ENCODE peak calls at places on chromosome 1, in eight cellular contexts. R is fibroblast of lung, E is mammary epithelial cell, B is H9, X is MM.1S, K is endothelial cell of umbilical vein, I is neural progenitor cell, L is IMR-90. A is an unnamed sample.
A peak's percentile ranks its signal among the peaks of the same experiment; 100 is the strongest.

GRCh38 chr1:85502625-85503083 is 37.7 kb upstream of the DDAH1 start:
- DNase-seq in R (peak; percentile 65), E (peak; percentile 48), B (peak; percentile 72), X (peak; percentile 21), K (peak; percentile 87), I (peak; percentile 69), L (peak; percentile 85), A (peak; percentile 90)

GRCh38 chr1:76240321-76240720 is 165.8 kb downstream of the ST6GALNAC3 start:
- DNase-seq in R (peak; percentile 36), E (no peak), B (no peak), X (no peak), K (no peak), I (no peak), L (no peak), A (no peak)

GRCh38 chr1:46643368-46643775 is 24.8 kb downstream of the ATPAF1 start:
- DNase-seq in R (peak; percentile 92), E (peak; percentile 69), B (no peak), X (no peak), K (peak; percentile 54), I (no peak), L (peak; percentile 89), A (no peak)

GRCh38 chr1:11749203-11749689 is 12.7 kb upstream of the C1orf167 start:
- DNase-seq in R (peak; percentile 12), E (peak; percentile 50), B (peak; percentile 70), X (peak; percentile 49), K (peak; percentile 17), I (peak; percentile 49), L (no peak), A (peak; percentile 74)

GRCh38 chr1:74457269-74457668 is 55.1 kb downstream of the LRRC53 start:
- DNase-seq in R (peak; percentile 7), E (no peak), B (no peak), X (no peak), K (no peak), I (no peak), L (no peak), A (no peak)

GRCh38 chr1:67618285-67619018 is 66.5 kb upstream of the GADD45A start:
- DNase-seq in R (peak; percentile 95), E (peak; percentile 96), B (no peak), X (no peak), K (peak; percentile 99), I (no peak), L (peak; percentile 95), A (no peak)

GRCh38 chr1:186212574-186213224 is 162.4 kb downstream of the TPR start:
- DNase-seq in R (peak; percentile 94), E (peak; percentile 74), B (peak; percentile 79), X (peak; percentile 71), K (peak; percentile 88), I (peak; percentile 88), L (peak; percentile 97), A (peak; percentile 95)

GRCh38 chr1:171075041-171075440 is 15.7 kb upstream of the FMO3 start:
- DNase-seq in R (no peak), E (no peak), B (no peak), X (no peak), K (no peak), I (no peak), L (no peak), A (no peak)

GRCh38 chr1:112735752-112736151 is 20.6 kb upstream of the PPM1J start:
- DNase-seq in R (peak; percentile 92), E (peak; percentile 97), B (no peak), X (no peak), K (peak; percentile 26), I (no peak), L (peak; percentile 94), A (no peak)

GRCh38 chr1:103106426-103107321 is 1.6 kb downstream of the COL11A1 start:
- DNase-seq in R (peak; percentile 68), E (peak; percentile 36), B (peak; percentile 56), X (peak; percentile 33), K (peak; percentile 63), I (peak; percentile 81), L (peak; percentile 30), A (peak; percentile 72)

GRCh38 chr1:210878564-210878963 is 255.4 kb downstream of the KCNH1 start:
- DNase-seq in R (no peak), E (no peak), B (no peak), X (no peak), K (no peak), I (no peak), L (no peak), A (no peak)

GRCh38 chr1:82646336-82646735 is 845.6 kb downstream of the ADGRL2 start:
- DNase-seq in R (no peak), E (no peak), B (no peak), X (peak; percentile 10), K (no peak), I (peak; percentile 21), L (no peak), A (peak; percentile 11)

GRCh38 chr1:90106271-90106670 is 111.4 kb downstream of the ZNF326 start:
- DNase-seq in R (no peak), E (no peak), B (no peak), X (no peak), K (no peak), I (peak; percentile 24), L (no peak), A (no peak)

GRCh38 chr1:27101696-27102095 is 53.2 kb downstream of the SLC9A1 start:
- DNase-seq in R (no peak), E (no peak), B (no peak), X (no peak), K (no peak), I (no peak), L (no peak), A (no peak)

GRCh38 chr1:92623187-92623778 is 136.6 kb upstream of the GFI1 start:
- DNase-seq in R (peak; percentile 7), E (no peak), B (no peak), X (peak; percentile 48), K (peak; percentile 28), I (no peak), L (peak; percentile 12), A (no peak)

GRCh38 chr1:56838726-56839125 is 15.9 kb upstream of the C8A start:
- DNase-seq in R (peak; percentile 32), E (no peak), B (no peak), X (no peak), K (no peak), I (no peak), L (peak; percentile 46), A (no peak)

GRCh38 chr1:87115317-87115885 is 201.0 kb downstream of the HS2ST1 start:
- DNase-seq in R (peak; percentile 94), E (peak; percentile 65), B (no peak), X (no peak), K (no peak), I (no peak), L (peak; percentile 85), A (no peak)

GRCh38 chr1:1318131-1318652 is 6.3 kb downstream of the INTS11 start:
- DNase-seq in R (peak; percentile 94), E (peak; percentile 88), B (no peak), X (no peak), K (peak; percentile 45), I (no peak), L (peak; percentile 95), A (peak; percentile 37)

GRCh38 chr1:200619894-200620272 is 668 bp downstream of the KIF14 start:
- DNase-seq in R (no peak), E (no peak), B (no peak), X (no peak), K (no peak), I (no peak), L (no peak), A (no peak)
- H2AFZ ChIP-seq in R (peak overlapping the region; percentile 89), E (peak overlapping the region; percentile 95), B (no peak overlapping the region), X (peak overlapping the region; percentile 90), K (peak overlapping the region; percentile 78), I (peak overlapping the region; percentile 58), L (no peak overlapping the region), A (no peak overlapping the region)

GRCh38 chr1:182702826-182703524 is 18.6 kb upstream of the RGS8 start:
- DNase-seq in R (no peak), E (no peak), B (no peak), X (no peak), K (no peak), I (no peak), L (no peak), A (no peak)

GRCh38 chr1:182703539-182703938 is 19.2 kb upstream of the RGS8 start:
- DNase-seq in R (no peak), E (no peak), B (no peak), X (no peak), K (no peak), I (no peak), L (no peak), A (no peak)

GRCh38 chr1:182707116-182707515 is 22.7 kb upstream of the RGS8 start:
- DNase-seq in R (no peak), E (no peak), B (no peak), X (no peak), K (no peak), I (no peak), L (no peak), A (no peak)

GRCh38 chr1:182700351-182700709 is 15.9 kb upstream of the RGS8 start:
- DNase-seq in R (peak; percentile 13), E (no peak), B (no peak), X (no peak), K (no peak), I (no peak), L (no peak), A (peak; percentile 54)

DNA sequence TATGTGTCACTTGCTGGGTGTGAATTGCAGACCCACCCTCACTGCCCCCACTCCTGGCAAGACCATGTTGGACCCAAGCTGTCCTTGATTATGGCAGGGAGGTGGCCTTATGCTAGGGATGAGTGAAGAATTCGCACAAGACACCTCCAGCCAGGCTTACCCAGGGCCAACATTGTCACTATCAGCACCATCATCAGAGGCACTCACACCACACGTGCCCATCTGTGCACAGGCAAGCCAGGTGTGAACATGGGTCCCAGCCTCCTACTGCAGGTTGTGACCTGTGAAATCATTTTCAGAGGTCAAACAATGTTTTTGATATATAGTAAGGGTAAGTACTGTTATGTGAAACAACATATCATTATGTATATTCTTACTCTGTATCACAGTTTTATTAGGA is 20.3 kb upstream of the RGS8 start:
- DNase-seq in R (no peak), E (no peak), B (no peak), X (no peak), K (no peak), I (no peak), L (no peak), A (no peak)
- H2AFZ ChIP-seq in R (no peak overlapping the region), E (no peak overlapping the region), B (no peak overlapping the region), X (no peak overlapping the region), K (no peak overlapping the region), I (no peak overlapping the region), L (no peak overlapping the region), A (no peak overlapping the region)

DNA sequence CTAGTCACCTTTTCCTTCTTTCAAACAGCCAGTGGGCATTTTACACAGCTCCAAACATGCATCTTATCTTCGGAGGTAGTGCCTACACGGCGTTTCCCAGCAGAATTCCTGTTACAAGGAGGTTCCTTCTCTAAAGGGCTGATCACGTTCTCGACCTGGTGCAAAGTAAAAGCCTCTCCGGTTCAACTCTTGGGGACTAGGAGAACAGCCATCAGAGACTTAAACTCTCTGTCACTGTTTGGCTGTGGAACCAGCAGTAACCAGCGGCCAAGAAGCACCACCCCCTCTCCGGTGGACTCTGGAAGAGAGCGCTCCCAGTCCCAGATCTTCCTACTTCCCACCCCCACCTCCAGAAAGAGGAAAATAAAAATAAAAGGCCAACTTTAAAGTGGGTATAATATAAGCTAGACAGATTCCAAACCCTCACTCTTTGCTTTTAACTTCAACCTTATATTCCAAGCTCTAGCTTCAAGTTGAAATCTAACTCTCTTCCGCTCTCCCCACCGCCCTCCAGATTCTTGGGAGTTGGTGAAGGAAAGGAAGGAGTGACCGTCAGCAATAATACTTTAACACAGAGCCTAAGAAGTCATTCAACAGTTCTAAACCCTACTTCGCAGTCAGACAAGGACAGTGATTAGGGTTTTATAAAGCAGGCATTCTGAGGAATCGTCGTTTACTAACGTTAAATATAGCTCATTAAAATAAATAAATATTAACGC is 2.9 kb downstream of the BRINP3 start:
- DNase-seq in R (peak; percentile 17), E (no peak), B (peak; percentile 51), X (no peak), K (peak; percentile 13), I (peak; percentile 50), L (peak; percentile 3), A (peak; percentile 54)
- H2AFZ ChIP-seq in R (peak overlapping the region; percentile 8), E (no peak overlapping the region), B (peak overlapping the region; percentile 69), X (no peak overlapping the region), K (peak overlapping the region; percentile 89), I (peak overlapping the region; percentile 36), L (peak overlapping the region; percentile 83), A (peak overlapping the region; percentile 91)

GRCh38 chr1:44641126-44642102 is 32.9 kb downstream of the TMEM53 start:
- DNase-seq in R (no peak), E (no peak), B (no peak), X (no peak), K (no peak), I (no peak), L (no peak), A (no peak)
- H2AFZ ChIP-seq in R (no peak overlapping the region), E (no peak overlapping the region), B (no peak overlapping the region), X (no peak overlapping the region), K (no peak overlapping the region), I (no peak overlapping the region), L (no peak overlapping the region), A (no peak overlapping the region)